ENCODE peak calls at places on chromosome 12, in four cellular contexts. C, W, D and A are unnamed samples.

GRCh38 chr12:57755454-57756372 is 810 bp downstream of the MARCHF9 start:
- DNase-seq in D (peak), C (peak), W (peak), A (peak)

GRCh38 chr12:118685983-118686607 is 295.2 kb upstream of the SRRM4 start:
- DNase-seq in C (no peak), W (no peak), D (no peak), A (peak)

GRCh38 chr12:81128930-81129554 is 51.2 kb downstream of the ACSS3 start:
- DNase-seq in D (peak), C (no peak), W (no peak), A (peak)

GRCh38 chr12:111841236-111841749 is 735 bp upstream of the MAPKAPK5 start:
- DNase-seq in W (no peak), D (no peak), C (no peak), A (no peak)

GRCh38 chr12:79655036-79655435 is 35.7 kb downstream of the PAWR start:
- DNase-seq in C (no peak), D (no peak), W (no peak), A (no peak)

GRCh38 chr12:118307069-118307954 is 65.4 kb downstream of the TAOK3 start:
- DNase-seq in C (no peak), W (no peak), D (no peak), A (no peak)

GRCh38 chr12:124804011-124804621 is 59.5 kb downstream of the SCARB1 start:
- DNase-seq in W (no peak), D (no peak), C (no peak), A (no peak)

GRCh38 chr12:32970465-32971110 is 74.0 kb upstream of the PKP2 start:
- DNase-seq in D (no peak), W (no peak), C (no peak), A (no peak)

GRCh38 chr12:121811434-121812319 is 7.9 kb downstream of the SETD1B start:
- DNase-seq in D (peak), W (peak), C (no peak), A (peak)

GRCh38 chr12:11540615-11541014 is 108.9 kb upstream of the ETV6 start:
- DNase-seq in W (no peak), C (no peak), D (no peak), A (no peak)

GRCh38 chr12:93860659-93861373 is 183.6 kb downstream of the CRADD start:
- DNase-seq in C (no peak), D (no peak), W (no peak), A (no peak)

GRCh38 chr12:54725233-54725843 is 77.2 kb upstream of the DCD start:
- DNase-seq in C (no peak), W (no peak), D (peak), A (no peak)

GRCh38 chr12:46430340-46430948 is 57.9 kb upstream of the SLC38A2 start:
- DNase-seq in D (no peak), C (no peak), W (no peak), A (peak)

GRCh38 chr12:59077153-59077930 is 157.0 kb upstream of the LRIG3 start:
- DNase-seq in C (no peak), D (no peak), W (no peak), A (peak)

GRCh38 chr12:106044773-106045172 is 94.0 kb downstream of the NUAK1 start:
- DNase-seq in C (no peak), W (no peak), D (no peak), A (no peak)

GRCh38 chr12:41205070-41205715 is 17.1 kb downstream of the PDZRN4 start:
- DNase-seq in D (no peak), W (no peak), C (no peak), A (no peak)

GRCh38 chr12:80838708-80839107 is 99.0 kb downstream of the LIN7A start:
- DNase-seq in C (no peak), W (no peak), D (no peak), A (no peak)

GRCh38 chr12:32134144-32134888 is 27.7 kb downstream of the BICD1 start:
- DNase-seq in W (no peak), C (peak), D (peak), A (no peak)

GRCh38 chr12:75437564-75437963 is 43.0 kb upstream of the GLIPR1 start:
- DNase-seq in D (peak), C (no peak), W (no peak), A (no peak)

GRCh38 chr12:13654456-13654855 is 326.9 kb downstream of the GRIN2B start:
- DNase-seq in C (no peak), D (no peak), W (no peak), A (no peak)

GRCh38 chr12:117441751-117442150 is 80.3 kb upstream of the NOS1 start:
- DNase-seq in D (no peak), W (peak), C (no peak), A (no peak)

GRCh38 chr12:27013606-27014084 is 539 bp downstream of the TM7SF3 start:
- DNase-seq in W (no peak), D (peak), C (peak), A (peak)

GRCh38 chr12:3336606-3337311 is 154.2 kb upstream of the PRMT8 start:
- DNase-seq in W (no peak), C (no peak), D (no peak), A (no peak)

GRCh38 chr12:106682594-106683234 is 91.8 kb upstream of the RIC8B start:
- DNase-seq in C (no peak), W (no peak), D (peak), A (no peak)

GRCh38 chr12:26188132-26188531 is 7.2 kb upstream of the SSPN start:
- DNase-seq in D (no peak), W (no peak), C (no peak), A (no peak)

GRCh38 chr12:67991158-67991557 is 1.9 kb downstream of the IFNG-AS1 start:
- DNase-seq in D (peak), W (no peak), C (peak), A (no peak)

GRCh38 chr12:54759751-54760150 is 94.6 kb upstream of the MUCL1 start:
- DNase-seq in C (no peak), D (peak), W (no peak), A (no peak)

GRCh38 chr12:107129315-107129930 is 36.1 kb upstream of the CRY1 start:
- DNase-seq in D (no peak), W (no peak), C (no peak), A (no peak)

GRCh38 chr12:8698830-8699330 is 1.1 kb downstream of the RIMKLB start:
- DNase-seq in C (no peak), D (no peak), W (no peak), A (no peak)

GRCh38 chr12:89494411-89495231 is 30.0 kb downstream of the GALNT4 start:
- DNase-seq in W (no peak), C (no peak), D (no peak), A (no peak)